ENCODE peak calls at places on chromosome X, in five cellular contexts. One of them, this sample, is unnamed.

GRCh38 chrX:72247206-72247944 is 8.5 kb upstream of the ERCC6L start:
- DNase-seq in aorta: no peak
- DNase-seq in suprapubic skin: no peak
- DNase-seq in keratinocyte: no peak
- DNase-seq in tibial artery: no peak
- DNase-seq in this sample: peak

GRCh38 chrX:47232803-47233332 is at the start of gene USP11:
- DNase-seq in aorta: no peak
- DNase-seq in suprapubic skin: peak
- DNase-seq in tibial artery: peak
- DNase-seq in keratinocyte: no peak
- DNase-seq in this sample: no peak

GRCh38 chrX:45849261-45849660 is 648.6 kb upstream of the DIPK2B start:
- DNase-seq in suprapubic skin: no peak
- DNase-seq in tibial artery: no peak
- DNase-seq in keratinocyte: peak
- DNase-seq in aorta: no peak
- DNase-seq in this sample: no peak

GRCh38 chrX:9683350-9683749 is 82.3 kb downstream of the GPR143 start:
- DNase-seq in keratinocyte: no peak
- DNase-seq in suprapubic skin: no peak
- DNase-seq in tibial artery: no peak
- DNase-seq in aorta: no peak
- DNase-seq in this sample: no peak

GRCh38 chrX:68784816-68785215 is 44.0 kb upstream of the EFNB1 start:
- DNase-seq in aorta: no peak
- DNase-seq in keratinocyte: no peak
- DNase-seq in suprapubic skin: no peak
- DNase-seq in tibial artery: no peak
- DNase-seq in this sample: no peak

GRCh38 chrX:72308566-72309296 is 3.0 kb upstream of the CITED1 start:
- DNase-seq in tibial artery: peak
- DNase-seq in suprapubic skin: no peak
- DNase-seq in aorta: peak
- DNase-seq in keratinocyte: no peak
- DNase-seq in this sample: peak

GRCh38 chrX:113384628-113385027 is 544.0 kb upstream of the AMOT start:
- DNase-seq in aorta: no peak
- DNase-seq in keratinocyte: no peak
- DNase-seq in suprapubic skin: no peak
- DNase-seq in tibial artery: peak
- DNase-seq in this sample: no peak

GRCh38 chrX:115603534-115604074 is 42.6 kb downstream of the PLS3 start:
- DNase-seq in suprapubic skin: no peak
- DNase-seq in tibial artery: no peak
- DNase-seq in keratinocyte: no peak
- DNase-seq in aorta: no peak
- DNase-seq in this sample: no peak

GRCh38 chrX:10952619-10953018 is 158.5 kb upstream of the HCCS start:
- DNase-seq in tibial artery: no peak
- DNase-seq in suprapubic skin: no peak
- DNase-seq in keratinocyte: no peak
- DNase-seq in aorta: no peak
- DNase-seq in this sample: no peak

GRCh38 chrX:97790850-97791249 is 907.1 kb downstream of the RPA4 start:
- DNase-seq in tibial artery: no peak
- DNase-seq in keratinocyte: no peak
- DNase-seq in aorta: no peak
- DNase-seq in suprapubic skin: no peak
- DNase-seq in this sample: no peak

GRCh38 chrX:63506320-63506719 is 155.2 kb upstream of the SPIN4 start:
- DNase-seq in suprapubic skin: no peak
- DNase-seq in tibial artery: no peak
- DNase-seq in keratinocyte: no peak
- DNase-seq in aorta: no peak
- DNase-seq in this sample: no peak

GRCh38 chrX:15299945-15300851 is 15.2 kb downstream of the ASB11 start:
- DNase-seq in keratinocyte: no peak
- DNase-seq in tibial artery: no peak
- DNase-seq in suprapubic skin: no peak
- DNase-seq in aorta: no peak
- DNase-seq in this sample: no peak

GRCh38 chrX:20620301-20620700 is 353.6 kb upstream of the RPS6KA3 start:
- DNase-seq in keratinocyte: no peak
- DNase-seq in tibial artery: no peak
- DNase-seq in aorta: no peak
- DNase-seq in suprapubic skin: no peak
- DNase-seq in this sample: no peak

GRCh38 chrX:8273451-8273894 is 102.4 kb upstream of the VCX2 start:
- DNase-seq in keratinocyte: no peak
- DNase-seq in tibial artery: no peak
- DNase-seq in suprapubic skin: no peak
- DNase-seq in aorta: no peak
- DNase-seq in this sample: no peak

GRCh38 chrX:10769165-10769564 is 148.8 kb upstream of the MID1 start:
- DNase-seq in suprapubic skin: no peak
- DNase-seq in keratinocyte: no peak
- DNase-seq in aorta: no peak
- DNase-seq in tibial artery: no peak
- DNase-seq in this sample: no peak

GRCh38 chrX:38055170-38055847 is 49.0 kb downstream of the SYTL5 start:
- DNase-seq in tibial artery: no peak
- DNase-seq in keratinocyte: no peak
- DNase-seq in aorta: no peak
- DNase-seq in suprapubic skin: no peak
- DNase-seq in this sample: no peak

GRCh38 chrX:38175140-38175539 is 45.5 kb downstream of the SRPX start:
- DNase-seq in suprapubic skin: no peak
- DNase-seq in keratinocyte: peak
- DNase-seq in tibial artery: no peak
- DNase-seq in aorta: no peak
- DNase-seq in this sample: no peak

GRCh38 chrX:33906971-33907370 is 225.1 kb downstream of the FAM47A start:
- DNase-seq in tibial artery: no peak
- DNase-seq in aorta: no peak
- DNase-seq in keratinocyte: no peak
- DNase-seq in suprapubic skin: no peak
- DNase-seq in this sample: no peak

GRCh38 chrX:11210397-11210796 is 82.8 kb upstream of the AMELX start:
- DNase-seq in keratinocyte: no peak
- DNase-seq in aorta: no peak
- DNase-seq in tibial artery: no peak
- DNase-seq in suprapubic skin: no peak
- DNase-seq in this sample: no peak

GRCh38 chrX:68146054-68146453 is 287.2 kb downstream of the OPHN1 start:
- DNase-seq in tibial artery: no peak
- DNase-seq in aorta: no peak
- DNase-seq in keratinocyte: no peak
- DNase-seq in suprapubic skin: no peak
- DNase-seq in this sample: no peak

GRCh38 chrX:129678176-129678880 is 23.6 kb upstream of the APLN start:
- DNase-seq in keratinocyte: no peak
- DNase-seq in tibial artery: peak
- DNase-seq in suprapubic skin: no peak
- DNase-seq in aorta: peak
- DNase-seq in this sample: no peak

GRCh38 chrX:110175146-110175545 is 142.7 kb downstream of the AMMECR1 start:
- DNase-seq in aorta: no peak
- DNase-seq in tibial artery: no peak
- DNase-seq in keratinocyte: no peak
- DNase-seq in suprapubic skin: no peak
- DNase-seq in this sample: no peak

GRCh38 chrX:18906286-18906685 is 77.6 kb downstream of the PHKA2 start:
- DNase-seq in aorta: peak
- DNase-seq in suprapubic skin: no peak
- DNase-seq in keratinocyte: no peak
- DNase-seq in tibial artery: no peak
- DNase-seq in this sample: no peak

GRCh38 chrX:131366387-131366786 is 77.3 kb upstream of the IGSF1 start:
- DNase-seq in tibial artery: no peak
- DNase-seq in aorta: no peak
- DNase-seq in keratinocyte: no peak
- DNase-seq in suprapubic skin: no peak
- DNase-seq in this sample: no peak

GRCh38 chrX:13428055-13428786 is 108.4 kb upstream of the ATXN3L start:
- DNase-seq in tibial artery: no peak
- DNase-seq in suprapubic skin: no peak
- DNase-seq in aorta: no peak
- DNase-seq in keratinocyte: peak
- DNase-seq in this sample: no peak

GRCh38 chrX:38891641-38892413 is 90.6 kb downstream of the MID1IP1 start:
- DNase-seq in aorta: no peak
- DNase-seq in keratinocyte: no peak
- DNase-seq in suprapubic skin: no peak
- DNase-seq in tibial artery: no peak
- DNase-seq in this sample: no peak

GRCh38 chrX:109934434-109934833 is 68.5 kb upstream of the TMEM164 start:
- DNase-seq in suprapubic skin: no peak
- DNase-seq in tibial artery: no peak
- DNase-seq in keratinocyte: no peak
- DNase-seq in aorta: no peak
- DNase-seq in this sample: no peak

GRCh38 chrX:27555514-27555913 is 34.6 kb upstream of the DCAF8L2 start:
- DNase-seq in suprapubic skin: no peak
- DNase-seq in aorta: no peak
- DNase-seq in tibial artery: no peak
- DNase-seq in keratinocyte: no peak
- DNase-seq in this sample: no peak

GRCh38 chrX:13339607-13340006 is 19.8 kb upstream of the ATXN3L start:
- DNase-seq in suprapubic skin: no peak
- DNase-seq in keratinocyte: no peak
- DNase-seq in tibial artery: no peak
- DNase-seq in aorta: no peak
- DNase-seq in this sample: no peak

GRCh38 chrX:1452497-1453389 is at the start of gene ASMTL:
- DNase-seq in suprapubic skin: peak
- DNase-seq in keratinocyte: peak
- DNase-seq in tibial artery: peak
- DNase-seq in aorta: peak
- DNase-seq in this sample: no peak

GRCh38 chrX:1529756-1530155 is 7.2 kb downstream of the P2RY8 start:
- DNase-seq in keratinocyte: no peak
- DNase-seq in tibial artery: no peak
- DNase-seq in aorta: no peak
- DNase-seq in suprapubic skin: peak
- DNase-seq in this sample: no peak

GRCh38 chrX:373641-374471 is 12.9 kb downstream of the PPP2R3B start:
- DNase-seq in tibial artery: no peak
- DNase-seq in suprapubic skin: no peak
- DNase-seq in keratinocyte: no peak
- DNase-seq in aorta: no peak
- DNase-seq in this sample: no peak
- H3K27ac ChIP-seq in tibial artery: no peak
- H3K27ac ChIP-seq in suprapubic skin: no peak
- H3K27ac ChIP-seq in keratinocyte: no peak
- H3K27ac ChIP-seq in aorta: no peak
- H3K27ac ChIP-seq in this sample: no peak

GRCh38 chrX:16883487-16883804 is 13.3 kb upstream of the RBBP7 start:
- DNase-seq in aorta: no peak
- DNase-seq in keratinocyte: no peak
- DNase-seq in tibial artery: no peak
- DNase-seq in suprapubic skin: no peak
- DNase-seq in this sample: no peak

GRCh38 chrX:16885628-16886027 is 15.5 kb upstream of the RBBP7 start:
- DNase-seq in aorta: no peak
- DNase-seq in tibial artery: no peak
- DNase-seq in suprapubic skin: no peak
- DNase-seq in keratinocyte: no peak
- DNase-seq in this sample: no peak

GRCh38 chrX:16882188-16882587 is 12.0 kb upstream of the RBBP7 start:
- DNase-seq in keratinocyte: no peak
- DNase-seq in aorta: no peak
- DNase-seq in suprapubic skin: no peak
- DNase-seq in tibial artery: peak
- DNase-seq in this sample: peak

GRCh38 chrX:16882702-16883486 is 12.7 kb upstream of the RBBP7 start:
- DNase-seq in suprapubic skin: peak
- DNase-seq in keratinocyte: no peak
- DNase-seq in tibial artery: peak
- DNase-seq in aorta: peak
- DNase-seq in this sample: peak
- H3K27ac ChIP-seq in suprapubic skin: peak
- H3K27ac ChIP-seq in keratinocyte: peak
- H3K27ac ChIP-seq in tibial artery: peak
- H3K27ac ChIP-seq in aorta: peak
- H3K27ac ChIP-seq in this sample: peak

DNA sequence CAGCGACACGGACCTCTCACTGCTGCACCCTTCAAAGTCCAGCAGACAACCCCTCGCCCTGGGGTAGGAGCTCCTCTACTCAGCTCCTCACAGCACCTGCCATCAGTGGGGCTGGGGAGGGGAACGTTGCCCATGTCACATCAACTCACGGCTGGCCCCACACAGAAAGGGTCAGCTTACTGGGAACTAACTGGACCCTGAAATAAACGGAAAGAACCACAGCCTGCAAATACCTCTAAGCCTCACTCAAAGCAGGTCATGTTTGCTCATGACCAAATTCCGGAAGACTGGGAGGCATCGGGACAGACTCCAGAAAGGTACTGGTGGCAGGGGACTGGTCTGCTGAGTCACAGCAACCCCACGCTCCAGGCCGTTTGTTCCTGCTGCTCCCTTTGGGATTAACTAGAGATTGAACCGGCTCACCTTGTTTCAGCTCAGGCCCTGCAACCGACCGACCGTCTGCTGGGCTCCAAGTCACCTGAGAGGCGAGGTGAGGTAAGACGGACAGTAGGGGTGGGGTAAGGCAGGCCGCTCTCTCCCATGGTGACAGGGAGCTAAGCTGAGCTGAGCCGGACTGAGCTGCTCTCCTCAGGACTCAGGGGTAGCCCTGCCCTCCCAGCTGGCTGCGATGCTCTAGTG is 5.6 kb downstream of the G6PD start:
- DNase-seq in aorta: no peak
- DNase-seq in keratinocyte: no peak
- DNase-seq in suprapubic skin: peak
- DNase-seq in tibial artery: no peak
- DNase-seq in this sample: no peak
- H3K27ac ChIP-seq in aorta: peak
- H3K27ac ChIP-seq in keratinocyte: peak
- H3K27ac ChIP-seq in suprapubic skin: peak
- H3K27ac ChIP-seq in tibial artery: peak
- H3K27ac ChIP-seq in this sample: no peak

GRCh38 chrX:153722704-153723350 is 1.4 kb downstream of the BCAP31 start:
- DNase-seq in keratinocyte: no peak
- DNase-seq in suprapubic skin: no peak
- DNase-seq in tibial artery: no peak
- DNase-seq in aorta: no peak
- DNase-seq in this sample: no peak
- H3K27ac ChIP-seq in keratinocyte: peak
- H3K27ac ChIP-seq in suprapubic skin: peak
- H3K27ac ChIP-seq in tibial artery: peak
- H3K27ac ChIP-seq in aorta: no peak
- H3K27ac ChIP-seq in this sample: peak

DNA sequence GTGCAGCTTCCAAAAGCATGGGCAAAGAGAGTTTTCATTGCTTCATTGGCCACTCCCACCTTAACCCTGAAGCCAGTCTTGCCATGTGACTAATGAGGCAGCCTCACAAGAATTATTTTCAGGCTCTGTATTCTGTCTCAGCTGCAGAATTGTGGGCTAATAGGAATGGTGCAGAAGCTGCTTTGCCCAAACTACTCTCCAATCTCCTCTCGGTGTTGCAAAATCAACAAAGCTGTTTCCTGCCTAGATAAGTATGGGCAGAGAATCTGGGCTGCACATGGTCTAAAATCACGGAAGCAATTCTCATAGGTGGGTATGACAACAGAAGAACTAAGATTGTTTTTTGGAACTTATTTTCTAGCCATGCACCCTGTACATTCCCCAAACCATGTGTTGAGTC is 31.4 kb downstream of the PPP1R2C start:
- DNase-seq in tibial artery: no peak
- DNase-seq in aorta: no peak
- DNase-seq in suprapubic skin: no peak
- DNase-seq in keratinocyte: no peak
- DNase-seq in this sample: no peak
- H3K27ac ChIP-seq in tibial artery: peak
- H3K27ac ChIP-seq in aorta: no peak
- H3K27ac ChIP-seq in suprapubic skin: no peak
- H3K27ac ChIP-seq in keratinocyte: no peak
- H3K27ac ChIP-seq in this sample: no peak

This sample was measured in substantia nigra.